ENCODE peak calls at places on chromosomes 1 and 21, in four cellular contexts. G is astrocyte of the spinal cord, U is GM20000, P is endodermal cell. N is an unnamed sample.

GRCh38 chr1:39398278-39399010 is 93.0 kb upstream of the BMP8A start:
- DNase-seq in U (no peak), P (peak; percentile 87), G (peak; percentile 98), N (peak; percentile 34)

GRCh38 chr1:46041974-46042373 is 90.5 kb downstream of the PIK3R3 start:
- DNase-seq in P (no peak), U (no peak), G (peak; percentile 24), N (no peak)

GRCh38 chr1:7992885-7993284 is 31.4 kb downstream of the PARK7 start:
- DNase-seq in P (no peak), G (no peak), U (no peak), N (no peak)

GRCh38 chr1:153404768-153405167 is 11.6 kb upstream of the S100A7A start:
- DNase-seq in U (peak; percentile 51), P (peak; percentile 88), G (no peak), N (peak; percentile 83)

GRCh38 chr1:203600782-203601513 is 25.7 kb upstream of the ATP2B4 start:
- DNase-seq in G (no peak), P (no peak), U (no peak), N (no peak)

GRCh38 chr21:31766895-31767294 is 35.0 kb upstream of the SCAF4 start:
- DNase-seq in G (no peak), U (no peak), P (no peak), N (no peak)

GRCh38 chr21:28464095-28464494 is 528.6 kb downstream of the LTN1 start:
- DNase-seq in U (no peak), G (no peak), P (no peak), N (no peak)

GRCh38 chr1:77279929-77280328 is 1.9 kb upstream of the AK5 start:
- DNase-seq in P (no peak), G (no peak), U (no peak), N (no peak)

N was measured in H7.